ENCODE peak calls at places on chromosome 1, in five cellular contexts. One of them, this sample, is unnamed.

GRCh38 chr1:165403835-165404482 is 41.0 kb downstream of the RXRG start:
- DNase-seq in cardiac muscle cell: peak
- DNase-seq in GM06990: peak
- DNase-seq in AG10803: no peak
- DNase-seq in bronchial epithelial cell: peak
- DNase-seq in this sample: peak

GRCh38 chr1:160064164-160064563 is 5.8 kb downstream of the KCNJ10 start:
- DNase-seq in cardiac muscle cell: no peak
- DNase-seq in GM06990: no peak
- DNase-seq in AG10803: peak
- DNase-seq in bronchial epithelial cell: no peak
- DNase-seq in this sample: no peak

GRCh38 chr1:234772345-234773147 is 162.6 kb upstream of the IRF2BP2 start:
- DNase-seq in cardiac muscle cell: peak
- DNase-seq in GM06990: peak
- DNase-seq in AG10803: peak
- DNase-seq in bronchial epithelial cell: peak
- DNase-seq in this sample: peak

GRCh38 chr1:228408041-228408868 is 1.6 kb upstream of the TRIM11 start:
- DNase-seq in cardiac muscle cell: no peak
- DNase-seq in GM06990: no peak
- DNase-seq in AG10803: no peak
- DNase-seq in bronchial epithelial cell: no peak
- DNase-seq in this sample: no peak

GRCh38 chr1:198575715-198576641 is 35.5 kb upstream of the ATP6V1G3 start:
- DNase-seq in cardiac muscle cell: no peak
- DNase-seq in GM06990: peak
- DNase-seq in AG10803: no peak
- DNase-seq in bronchial epithelial cell: peak
- DNase-seq in this sample: no peak

GRCh38 chr1:6502000-6502891 is 10.8 kb upstream of the PLEKHG5 start:
- DNase-seq in cardiac muscle cell: peak
- DNase-seq in GM06990: no peak
- DNase-seq in AG10803: no peak
- DNase-seq in bronchial epithelial cell: no peak
- DNase-seq in this sample: peak

GRCh38 chr1:44568128-44568900 is 106.0 kb downstream of the TMEM53 start:
- DNase-seq in cardiac muscle cell: no peak
- DNase-seq in GM06990: no peak
- DNase-seq in AG10803: no peak
- DNase-seq in bronchial epithelial cell: peak
- DNase-seq in this sample: no peak

GRCh38 chr1:110918016-110918415 is 45.1 kb downstream of the CD53 start:
- DNase-seq in cardiac muscle cell: no peak
- DNase-seq in GM06990: no peak
- DNase-seq in AG10803: no peak
- DNase-seq in bronchial epithelial cell: no peak
- DNase-seq in this sample: no peak

GRCh38 chr1:179090923-179091322 is 9.1 kb downstream of the TOR3A start:
- DNase-seq in cardiac muscle cell: no peak
- DNase-seq in GM06990: no peak
- DNase-seq in AG10803: no peak
- DNase-seq in bronchial epithelial cell: no peak
- DNase-seq in this sample: no peak

GRCh38 chr1:16905112-16905855 is 9.5 kb downstream of the RNU1-2 start:
- DNase-seq in cardiac muscle cell: peak
- DNase-seq in GM06990: peak
- DNase-seq in AG10803: peak
- DNase-seq in bronchial epithelial cell: peak
- DNase-seq in this sample: peak

GRCh38 chr1:16903458-16903796 is 7.6 kb downstream of the RNU1-2 start:
- DNase-seq in cardiac muscle cell: no peak
- DNase-seq in GM06990: no peak
- DNase-seq in AG10803: no peak
- DNase-seq in bronchial epithelial cell: no peak
- DNase-seq in this sample: no peak

GRCh38 chr1:16904560-16905111 is 8.9 kb downstream of the RNU1-2 start:
- DNase-seq in cardiac muscle cell: peak
- DNase-seq in GM06990: peak
- DNase-seq in AG10803: peak
- DNase-seq in bronchial epithelial cell: peak
- DNase-seq in this sample: peak

GRCh38 chr1:16903054-16903453 is 7.3 kb downstream of the RNU1-2 start:
- DNase-seq in cardiac muscle cell: peak
- DNase-seq in GM06990: no peak
- DNase-seq in AG10803: peak
- DNase-seq in bronchial epithelial cell: peak
- DNase-seq in this sample: peak

GRCh38 chr1:16900771-16901170 is 5.0 kb downstream of the RNU1-2 start:
- DNase-seq in cardiac muscle cell: peak
- DNase-seq in GM06990: no peak
- DNase-seq in AG10803: no peak
- DNase-seq in bronchial epithelial cell: no peak
- DNase-seq in this sample: peak
- TF ChIP-seq CTCF in cardiac muscle cell: peak
- TF ChIP-seq CTCF in GM06990: peak
- TF ChIP-seq CTCF in AG10803: peak
- TF ChIP-seq CTCF in bronchial epithelial cell: peak
- TF ChIP-seq CTCF in this sample: peak

DNA sequence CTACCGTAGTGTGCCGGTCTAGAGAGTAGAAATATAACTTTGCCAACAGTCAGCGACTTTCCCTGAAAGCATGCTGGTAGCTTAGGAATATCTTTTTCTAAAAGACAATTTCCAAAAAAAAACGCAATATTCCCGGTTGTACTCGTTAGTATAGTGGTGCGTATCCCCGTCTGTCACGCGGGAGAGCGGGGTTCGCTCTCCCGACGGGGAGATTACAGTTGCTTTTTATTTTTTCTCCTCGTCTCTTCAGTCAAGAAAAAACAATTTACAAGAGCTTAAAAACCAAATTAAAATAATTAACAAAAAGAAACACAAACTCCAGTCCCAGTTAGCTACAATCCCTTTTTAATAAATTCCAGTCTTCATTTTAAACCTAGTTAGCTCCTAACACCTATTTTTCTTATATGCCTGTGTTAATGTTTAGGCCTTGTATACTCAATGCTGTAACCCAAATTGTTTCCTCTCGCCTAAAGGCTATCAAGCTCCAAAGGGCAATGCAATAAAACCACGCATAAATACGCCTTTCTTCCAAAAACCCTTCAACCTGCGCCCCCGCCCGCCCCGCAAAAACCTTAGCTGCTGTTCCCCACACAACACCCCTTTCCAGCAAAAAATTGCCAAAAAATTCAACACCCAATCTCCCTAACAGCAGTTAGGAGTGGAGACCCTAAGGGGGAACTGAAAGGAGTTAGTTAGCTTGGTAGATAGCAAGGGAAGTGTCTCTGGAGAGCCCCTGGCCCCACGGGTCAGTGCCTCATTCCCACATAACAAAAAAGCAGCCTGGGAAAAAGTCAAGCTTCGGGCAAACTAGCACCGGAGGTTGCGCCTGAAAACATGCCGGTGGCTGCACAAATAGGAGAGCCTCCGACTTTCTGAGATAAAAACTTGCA is 7.9 kb downstream of the HSPA6 start:
- DNase-seq in cardiac muscle cell: peak
- DNase-seq in GM06990: no peak
- DNase-seq in AG10803: no peak
- DNase-seq in bronchial epithelial cell: no peak
- DNase-seq in this sample: no peak
- H3K4me3 ChIP-seq in cardiac muscle cell: peak
- H3K4me3 ChIP-seq in GM06990: no peak
- H3K4me3 ChIP-seq in AG10803: peak
- H3K4me3 ChIP-seq in bronchial epithelial cell: no peak
- H3K4me3 ChIP-seq in this sample: peak

GRCh38 chr1:177355575-177355974 is 184.8 kb downstream of the BRINP2 start:
- DNase-seq in cardiac muscle cell: peak
- DNase-seq in GM06990: no peak
- DNase-seq in AG10803: peak
- DNase-seq in bronchial epithelial cell: peak
- DNase-seq in this sample: peak
- TF ChIP-seq CTCF in cardiac muscle cell: peak
- TF ChIP-seq CTCF in GM06990: peak
- TF ChIP-seq CTCF in AG10803: peak
- TF ChIP-seq CTCF in bronchial epithelial cell: peak
- TF ChIP-seq CTCF in this sample: peak

GRCh38 chr1:30905898-30906620 is 2.5 kb downstream of the SDC3 start:
- DNase-seq in cardiac muscle cell: no peak
- DNase-seq in GM06990: no peak
- DNase-seq in AG10803: peak
- DNase-seq in bronchial epithelial cell: no peak
- DNase-seq in this sample: no peak

GRCh38 chr1:30907390-30907640 is 1.2 kb downstream of the SDC3 start:
- DNase-seq in cardiac muscle cell: no peak
- DNase-seq in GM06990: no peak
- DNase-seq in AG10803: no peak
- DNase-seq in bronchial epithelial cell: no peak
- DNase-seq in this sample: no peak

GRCh38 chr1:30905403-30905802 is 3.2 kb downstream of the SDC3 start:
- DNase-seq in cardiac muscle cell: no peak
- DNase-seq in GM06990: no peak
- DNase-seq in AG10803: no peak
- DNase-seq in bronchial epithelial cell: no peak
- DNase-seq in this sample: no peak

GRCh38 chr1:30907641-30908445 is 715 bp downstream of the SDC3 start:
- DNase-seq in cardiac muscle cell: no peak
- DNase-seq in GM06990: no peak
- DNase-seq in AG10803: no peak
- DNase-seq in bronchial epithelial cell: no peak
- DNase-seq in this sample: no peak

DNA sequence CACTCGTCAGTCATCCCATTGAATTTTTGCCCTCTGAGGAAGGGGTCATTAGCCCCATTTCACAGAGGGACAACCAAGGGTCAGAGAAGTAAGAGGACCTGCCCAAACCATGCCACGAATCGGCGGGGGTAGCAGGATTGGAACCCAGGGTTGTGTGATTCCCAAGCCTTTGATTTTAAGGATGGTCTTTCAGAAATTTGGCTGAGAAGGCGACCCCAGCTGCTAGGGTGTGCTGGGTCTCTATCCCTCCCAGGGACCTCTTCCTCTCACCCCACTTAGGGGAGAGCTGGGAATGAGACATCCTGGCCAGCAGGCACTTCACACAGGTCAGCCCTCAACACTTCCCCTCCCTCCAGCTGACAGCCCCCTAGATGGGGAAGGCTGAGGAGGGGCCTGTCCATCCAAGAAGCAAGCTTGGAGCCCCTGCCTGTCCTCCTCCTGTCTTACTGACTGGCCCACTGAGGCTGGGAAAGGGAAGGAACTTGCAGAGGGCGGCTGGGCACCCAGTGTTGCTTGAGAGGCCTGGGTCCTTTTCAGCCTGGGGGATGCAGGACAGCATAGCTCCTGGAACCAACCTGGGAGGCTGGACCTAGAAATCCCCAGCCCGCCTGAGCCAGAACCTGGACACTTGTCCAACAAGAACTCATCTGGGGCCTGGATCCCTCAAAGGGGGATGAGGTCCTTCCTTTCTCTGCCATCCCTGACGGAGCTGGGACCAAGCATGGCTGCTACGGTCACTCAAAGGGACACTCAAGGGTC is 1.7 kb downstream of the SDC3 start:
- DNase-seq in cardiac muscle cell: no peak
- DNase-seq in GM06990: no peak
- DNase-seq in AG10803: no peak
- DNase-seq in bronchial epithelial cell: no peak
- DNase-seq in this sample: no peak
- H3K4me3 ChIP-seq in cardiac muscle cell: no peak
- H3K4me3 ChIP-seq in GM06990: no peak
- H3K4me3 ChIP-seq in AG10803: peak
- H3K4me3 ChIP-seq in bronchial epithelial cell: no peak
- H3K4me3 ChIP-seq in this sample: peak

This sample was measured in fibroblast of pulmonary artery.